ENCODE peak calls at places on chromosomes 1 and 21, in nine cellular contexts. One of them, this sample, is unnamed.

GRCh38 chr1:113141650-113142473 is 68.9 kb downstream of the LRIG2 start:
- DNase-seq in stimulated activated CD4-positive, alpha-beta T cell treated with anti-CD3 and anti-CD28 coated beads, Interleukin-12 subunit alpha, Interleukin-12 subunit beta, amount 100 ng/mL, for 4 hours: no peak
- DNase-seq in A673: peak
- DNase-seq in HTR-8/SVneo: no peak
- DNase-seq in pons: no peak
- DNase-seq in left ventricle myocardium inferior: no peak
- DNase-seq in endothelial cell: no peak
- DNase-seq in psoas muscle: no peak
- DNase-seq in activated naive CD4-positive, alpha-beta T cell treated with Interleukin-2 at 50 U/mL for 16 hours: no peak
- DNase-seq in this sample: no peak

GRCh38 chr1:94634977-94635416 is 93.4 kb upstream of the F3 start:
- DNase-seq in stimulated activated CD4-positive, alpha-beta T cell treated with anti-CD3 and anti-CD28 coated beads, Interleukin-12 subunit alpha, Interleukin-12 subunit beta, amount 100 ng/mL, for 4 hours: no peak
- DNase-seq in left ventricle myocardium inferior: no peak
- DNase-seq in pons: no peak
- DNase-seq in A673: peak
- DNase-seq in HTR-8/SVneo: no peak
- DNase-seq in psoas muscle: no peak
- DNase-seq in endothelial cell: no peak
- DNase-seq in activated naive CD4-positive, alpha-beta T cell treated with Interleukin-2 at 50 U/mL for 16 hours: no peak
- DNase-seq in this sample: no peak

GRCh38 chr1:184037849-184038591 is 492 bp upstream of the COLGALT2 start:
- DNase-seq in stimulated activated CD4-positive, alpha-beta T cell treated with anti-CD3 and anti-CD28 coated beads, Interleukin-12 subunit alpha, Interleukin-12 subunit beta, amount 100 ng/mL, for 4 hours: no peak
- DNase-seq in activated naive CD4-positive, alpha-beta T cell treated with Interleukin-2 at 50 U/mL for 16 hours: no peak
- DNase-seq in endothelial cell: no peak
- DNase-seq in HTR-8/SVneo: no peak
- DNase-seq in pons: peak
- DNase-seq in left ventricle myocardium inferior: no peak
- DNase-seq in A673: no peak
- DNase-seq in psoas muscle: no peak
- DNase-seq in this sample: no peak

GRCh38 chr21:38806942-38807284 is 1.2 kb downstream of the ETS2 start:
- DNase-seq in psoas muscle: no peak
- DNase-seq in HTR-8/SVneo: no peak
- DNase-seq in endothelial cell: no peak
- DNase-seq in activated naive CD4-positive, alpha-beta T cell treated with Interleukin-2 at 50 U/mL for 16 hours: no peak
- DNase-seq in pons: no peak
- DNase-seq in A673: peak
- DNase-seq in left ventricle myocardium inferior: no peak
- DNase-seq in stimulated activated CD4-positive, alpha-beta T cell treated with anti-CD3 and anti-CD28 coated beads, Interleukin-12 subunit alpha, Interleukin-12 subunit beta, amount 100 ng/mL, for 4 hours: no peak
- DNase-seq in this sample: no peak

GRCh38 chr1:52542085-52542688 is 10.7 kb downstream of the TUT4 start:
- DNase-seq in activated naive CD4-positive, alpha-beta T cell treated with Interleukin-2 at 50 U/mL for 16 hours: no peak
- DNase-seq in A673: peak
- DNase-seq in HTR-8/SVneo: no peak
- DNase-seq in pons: no peak
- DNase-seq in stimulated activated CD4-positive, alpha-beta T cell treated with anti-CD3 and anti-CD28 coated beads, Interleukin-12 subunit alpha, Interleukin-12 subunit beta, amount 100 ng/mL, for 4 hours: no peak
- DNase-seq in endothelial cell: no peak
- DNase-seq in psoas muscle: no peak
- DNase-seq in left ventricle myocardium inferior: no peak
- DNase-seq in this sample: no peak

GRCh38 chr1:5711079-5711478 is 281.1 kb downstream of the NPHP4 start:
- DNase-seq in pons: no peak
- DNase-seq in psoas muscle: no peak
- DNase-seq in endothelial cell: no peak
- DNase-seq in left ventricle myocardium inferior: no peak
- DNase-seq in A673: no peak
- DNase-seq in HTR-8/SVneo: no peak
- DNase-seq in stimulated activated CD4-positive, alpha-beta T cell treated with anti-CD3 and anti-CD28 coated beads, Interleukin-12 subunit alpha, Interleukin-12 subunit beta, amount 100 ng/mL, for 4 hours: no peak
- DNase-seq in activated naive CD4-positive, alpha-beta T cell treated with Interleukin-2 at 50 U/mL for 16 hours: no peak
- DNase-seq in this sample: no peak

GRCh38 chr1:95195046-95195445 is 39.0 kb upstream of the RWDD3 start:
- DNase-seq in A673: no peak
- DNase-seq in psoas muscle: no peak
- DNase-seq in left ventricle myocardium inferior: no peak
- DNase-seq in endothelial cell: no peak
- DNase-seq in stimulated activated CD4-positive, alpha-beta T cell treated with anti-CD3 and anti-CD28 coated beads, Interleukin-12 subunit alpha, Interleukin-12 subunit beta, amount 100 ng/mL, for 4 hours: no peak
- DNase-seq in HTR-8/SVneo: no peak
- DNase-seq in pons: no peak
- DNase-seq in activated naive CD4-positive, alpha-beta T cell treated with Interleukin-2 at 50 U/mL for 16 hours: no peak
- DNase-seq in this sample: no peak

GRCh38 chr1:13549521-13549920 is 34.1 kb upstream of the PDPN start:
- DNase-seq in left ventricle myocardium inferior: no peak
- DNase-seq in activated naive CD4-positive, alpha-beta T cell treated with Interleukin-2 at 50 U/mL for 16 hours: no peak
- DNase-seq in psoas muscle: no peak
- DNase-seq in A673: no peak
- DNase-seq in stimulated activated CD4-positive, alpha-beta T cell treated with anti-CD3 and anti-CD28 coated beads, Interleukin-12 subunit alpha, Interleukin-12 subunit beta, amount 100 ng/mL, for 4 hours: no peak
- DNase-seq in pons: peak
- DNase-seq in endothelial cell: no peak
- DNase-seq in HTR-8/SVneo: no peak
- DNase-seq in this sample: no peak

GRCh38 chr1:201840055-201840454 is 11.1 kb downstream of the IPO9 start:
- DNase-seq in pons: no peak
- DNase-seq in endothelial cell: no peak
- DNase-seq in psoas muscle: no peak
- DNase-seq in A673: no peak
- DNase-seq in stimulated activated CD4-positive, alpha-beta T cell treated with anti-CD3 and anti-CD28 coated beads, Interleukin-12 subunit alpha, Interleukin-12 subunit beta, amount 100 ng/mL, for 4 hours: no peak
- DNase-seq in activated naive CD4-positive, alpha-beta T cell treated with Interleukin-2 at 50 U/mL for 16 hours: no peak
- DNase-seq in left ventricle myocardium inferior: no peak
- DNase-seq in HTR-8/SVneo: no peak
- DNase-seq in this sample: no peak

GRCh38 chr1:112629256-112629655 is 9.6 kb downstream of the CAPZA1 start:
- DNase-seq in A673: no peak
- DNase-seq in endothelial cell: no peak
- DNase-seq in activated naive CD4-positive, alpha-beta T cell treated with Interleukin-2 at 50 U/mL for 16 hours: no peak
- DNase-seq in HTR-8/SVneo: no peak
- DNase-seq in left ventricle myocardium inferior: no peak
- DNase-seq in stimulated activated CD4-positive, alpha-beta T cell treated with anti-CD3 and anti-CD28 coated beads, Interleukin-12 subunit alpha, Interleukin-12 subunit beta, amount 100 ng/mL, for 4 hours: no peak
- DNase-seq in psoas muscle: no peak
- DNase-seq in pons: no peak
- DNase-seq in this sample: no peak

GRCh38 chr21:29697555-29698193 is 242.1 kb downstream of the GRIK1 start:
- DNase-seq in HTR-8/SVneo: no peak
- DNase-seq in psoas muscle: no peak
- DNase-seq in endothelial cell: no peak
- DNase-seq in A673: peak
- DNase-seq in stimulated activated CD4-positive, alpha-beta T cell treated with anti-CD3 and anti-CD28 coated beads, Interleukin-12 subunit alpha, Interleukin-12 subunit beta, amount 100 ng/mL, for 4 hours: no peak
- DNase-seq in pons: no peak
- DNase-seq in activated naive CD4-positive, alpha-beta T cell treated with Interleukin-2 at 50 U/mL for 16 hours: no peak
- DNase-seq in left ventricle myocardium inferior: no peak
- DNase-seq in this sample: no peak

GRCh38 chr1:1599919-1600860 is at the start of gene FNDC10:
- DNase-seq in A673: no peak
- DNase-seq in activated naive CD4-positive, alpha-beta T cell treated with Interleukin-2 at 50 U/mL for 16 hours: no peak
- DNase-seq in endothelial cell: peak
- DNase-seq in pons: no peak
- DNase-seq in left ventricle myocardium inferior: no peak
- DNase-seq in HTR-8/SVneo: no peak
- DNase-seq in stimulated activated CD4-positive, alpha-beta T cell treated with anti-CD3 and anti-CD28 coated beads, Interleukin-12 subunit alpha, Interleukin-12 subunit beta, amount 100 ng/mL, for 4 hours: no peak
- DNase-seq in psoas muscle: no peak
- DNase-seq in this sample: no peak

GRCh38 chr1:100073531-100073930 is 59.2 kb downstream of the SASS6 start:
- DNase-seq in A673: no peak
- DNase-seq in left ventricle myocardium inferior: no peak
- DNase-seq in psoas muscle: no peak
- DNase-seq in stimulated activated CD4-positive, alpha-beta T cell treated with anti-CD3 and anti-CD28 coated beads, Interleukin-12 subunit alpha, Interleukin-12 subunit beta, amount 100 ng/mL, for 4 hours: no peak
- DNase-seq in activated naive CD4-positive, alpha-beta T cell treated with Interleukin-2 at 50 U/mL for 16 hours: no peak
- DNase-seq in HTR-8/SVneo: no peak
- DNase-seq in pons: no peak
- DNase-seq in endothelial cell: no peak
- DNase-seq in this sample: no peak

GRCh38 chr1:2257245-2257627 is 29.1 kb downstream of the SKI start:
- DNase-seq in A673: no peak
- DNase-seq in pons: peak
- DNase-seq in left ventricle myocardium inferior: peak
- DNase-seq in psoas muscle: peak
- DNase-seq in activated naive CD4-positive, alpha-beta T cell treated with Interleukin-2 at 50 U/mL for 16 hours: no peak
- DNase-seq in endothelial cell: no peak
- DNase-seq in HTR-8/SVneo: no peak
- DNase-seq in stimulated activated CD4-positive, alpha-beta T cell treated with anti-CD3 and anti-CD28 coated beads, Interleukin-12 subunit alpha, Interleukin-12 subunit beta, amount 100 ng/mL, for 4 hours: no peak
- DNase-seq in this sample: no peak

GRCh38 chr1:36947384-36947783 is 86.9 kb downstream of the GRIK3 start:
- DNase-seq in HTR-8/SVneo: no peak
- DNase-seq in pons: no peak
- DNase-seq in left ventricle myocardium inferior: no peak
- DNase-seq in stimulated activated CD4-positive, alpha-beta T cell treated with anti-CD3 and anti-CD28 coated beads, Interleukin-12 subunit alpha, Interleukin-12 subunit beta, amount 100 ng/mL, for 4 hours: no peak
- DNase-seq in activated naive CD4-positive, alpha-beta T cell treated with Interleukin-2 at 50 U/mL for 16 hours: no peak
- DNase-seq in A673: no peak
- DNase-seq in psoas muscle: no peak
- DNase-seq in endothelial cell: no peak
- DNase-seq in this sample: no peak

GRCh38 chr1:84156210-84156621 is 12.1 kb downstream of the PRKACB start:
- DNase-seq in psoas muscle: no peak
- DNase-seq in endothelial cell: no peak
- DNase-seq in activated naive CD4-positive, alpha-beta T cell treated with Interleukin-2 at 50 U/mL for 16 hours: no peak
- DNase-seq in pons: no peak
- DNase-seq in HTR-8/SVneo: peak
- DNase-seq in left ventricle myocardium inferior: no peak
- DNase-seq in A673: peak
- DNase-seq in stimulated activated CD4-positive, alpha-beta T cell treated with anti-CD3 and anti-CD28 coated beads, Interleukin-12 subunit alpha, Interleukin-12 subunit beta, amount 100 ng/mL, for 4 hours: no peak
- DNase-seq in this sample: no peak

GRCh38 chr1:234735976-234736375 is 126.0 kb upstream of the IRF2BP2 start:
- DNase-seq in pons: no peak
- DNase-seq in A673: no peak
- DNase-seq in endothelial cell: no peak
- DNase-seq in HTR-8/SVneo: no peak
- DNase-seq in psoas muscle: no peak
- DNase-seq in left ventricle myocardium inferior: no peak
- DNase-seq in activated naive CD4-positive, alpha-beta T cell treated with Interleukin-2 at 50 U/mL for 16 hours: no peak
- DNase-seq in stimulated activated CD4-positive, alpha-beta T cell treated with anti-CD3 and anti-CD28 coated beads, Interleukin-12 subunit alpha, Interleukin-12 subunit beta, amount 100 ng/mL, for 4 hours: no peak
- DNase-seq in this sample: no peak

GRCh38 chr1:15617874-15618684 is 821 bp downstream of the DDI2 start:
- DNase-seq in psoas muscle: no peak
- DNase-seq in pons: peak
- DNase-seq in endothelial cell: peak
- DNase-seq in stimulated activated CD4-positive, alpha-beta T cell treated with anti-CD3 and anti-CD28 coated beads, Interleukin-12 subunit alpha, Interleukin-12 subunit beta, amount 100 ng/mL, for 4 hours: peak
- DNase-seq in activated naive CD4-positive, alpha-beta T cell treated with Interleukin-2 at 50 U/mL for 16 hours: peak
- DNase-seq in HTR-8/SVneo: peak
- DNase-seq in left ventricle myocardium inferior: peak
- DNase-seq in A673: peak
- DNase-seq in this sample: peak

GRCh38 chr1:36365310-36365895 is 20.3 kb downstream of the STK40 start:
- DNase-seq in pons: peak
- DNase-seq in A673: peak
- DNase-seq in psoas muscle: peak
- DNase-seq in activated naive CD4-positive, alpha-beta T cell treated with Interleukin-2 at 50 U/mL for 16 hours: no peak
- DNase-seq in HTR-8/SVneo: no peak
- DNase-seq in endothelial cell: no peak
- DNase-seq in stimulated activated CD4-positive, alpha-beta T cell treated with anti-CD3 and anti-CD28 coated beads, Interleukin-12 subunit alpha, Interleukin-12 subunit beta, amount 100 ng/mL, for 4 hours: no peak
- DNase-seq in left ventricle myocardium inferior: peak
- DNase-seq in this sample: peak

GRCh38 chr1:215489771-215490566 is 77.1 kb upstream of the KCTD3 start:
- DNase-seq in HTR-8/SVneo: no peak
- DNase-seq in activated naive CD4-positive, alpha-beta T cell treated with Interleukin-2 at 50 U/mL for 16 hours: no peak
- DNase-seq in left ventricle myocardium inferior: no peak
- DNase-seq in endothelial cell: no peak
- DNase-seq in psoas muscle: no peak
- DNase-seq in stimulated activated CD4-positive, alpha-beta T cell treated with anti-CD3 and anti-CD28 coated beads, Interleukin-12 subunit alpha, Interleukin-12 subunit beta, amount 100 ng/mL, for 4 hours: no peak
- DNase-seq in A673: no peak
- DNase-seq in pons: no peak
- DNase-seq in this sample: no peak

GRCh38 chr1:110225212-110225611 is 15.1 kb downstream of the KCNC4 start:
- DNase-seq in pons: no peak
- DNase-seq in left ventricle myocardium inferior: no peak
- DNase-seq in activated naive CD4-positive, alpha-beta T cell treated with Interleukin-2 at 50 U/mL for 16 hours: no peak
- DNase-seq in psoas muscle: no peak
- DNase-seq in endothelial cell: no peak
- DNase-seq in HTR-8/SVneo: no peak
- DNase-seq in A673: no peak
- DNase-seq in stimulated activated CD4-positive, alpha-beta T cell treated with anti-CD3 and anti-CD28 coated beads, Interleukin-12 subunit alpha, Interleukin-12 subunit beta, amount 100 ng/mL, for 4 hours: no peak
- DNase-seq in this sample: no peak

GRCh38 chr1:84146375-84147032 is 2.4 kb downstream of the PRKACB start:
- DNase-seq in HTR-8/SVneo: peak
- DNase-seq in psoas muscle: no peak
- DNase-seq in endothelial cell: no peak
- DNase-seq in pons: no peak
- DNase-seq in stimulated activated CD4-positive, alpha-beta T cell treated with anti-CD3 and anti-CD28 coated beads, Interleukin-12 subunit alpha, Interleukin-12 subunit beta, amount 100 ng/mL, for 4 hours: no peak
- DNase-seq in A673: no peak
- DNase-seq in left ventricle myocardium inferior: no peak
- DNase-seq in activated naive CD4-positive, alpha-beta T cell treated with Interleukin-2 at 50 U/mL for 16 hours: no peak
- DNase-seq in this sample: no peak

GRCh38 chr21:15241997-15242767 is 177.4 kb upstream of the NRIP1 start:
- DNase-seq in endothelial cell: no peak
- DNase-seq in psoas muscle: no peak
- DNase-seq in left ventricle myocardium inferior: no peak
- DNase-seq in pons: no peak
- DNase-seq in activated naive CD4-positive, alpha-beta T cell treated with Interleukin-2 at 50 U/mL for 16 hours: no peak
- DNase-seq in HTR-8/SVneo: no peak
- DNase-seq in A673: no peak
- DNase-seq in stimulated activated CD4-positive, alpha-beta T cell treated with anti-CD3 and anti-CD28 coated beads, Interleukin-12 subunit alpha, Interleukin-12 subunit beta, amount 100 ng/mL, for 4 hours: no peak
- DNase-seq in this sample: no peak

GRCh38 chr1:187948170-187948794 is 1119.5 kb downstream of the PLA2G4A start:
- DNase-seq in stimulated activated CD4-positive, alpha-beta T cell treated with anti-CD3 and anti-CD28 coated beads, Interleukin-12 subunit alpha, Interleukin-12 subunit beta, amount 100 ng/mL, for 4 hours: no peak
- DNase-seq in left ventricle myocardium inferior: no peak
- DNase-seq in A673: no peak
- DNase-seq in HTR-8/SVneo: no peak
- DNase-seq in activated naive CD4-positive, alpha-beta T cell treated with Interleukin-2 at 50 U/mL for 16 hours: no peak
- DNase-seq in psoas muscle: no peak
- DNase-seq in pons: no peak
- DNase-seq in endothelial cell: no peak
- DNase-seq in this sample: no peak

GRCh38 chr21:39020751-39021474 is 162.3 kb downstream of the PSMG1 start:
- DNase-seq in activated naive CD4-positive, alpha-beta T cell treated with Interleukin-2 at 50 U/mL for 16 hours: no peak
- DNase-seq in stimulated activated CD4-positive, alpha-beta T cell treated with anti-CD3 and anti-CD28 coated beads, Interleukin-12 subunit alpha, Interleukin-12 subunit beta, amount 100 ng/mL, for 4 hours: no peak
- DNase-seq in pons: no peak
- DNase-seq in psoas muscle: no peak
- DNase-seq in HTR-8/SVneo: peak
- DNase-seq in left ventricle myocardium inferior: peak
- DNase-seq in A673: no peak
- DNase-seq in endothelial cell: peak
- DNase-seq in this sample: no peak

GRCh38 chr1:183039985-183040447 is 16.8 kb downstream of the LAMC1 start:
- DNase-seq in pons: no peak
- DNase-seq in endothelial cell: no peak
- DNase-seq in A673: peak
- DNase-seq in HTR-8/SVneo: no peak
- DNase-seq in psoas muscle: no peak
- DNase-seq in activated naive CD4-positive, alpha-beta T cell treated with Interleukin-2 at 50 U/mL for 16 hours: no peak
- DNase-seq in left ventricle myocardium inferior: no peak
- DNase-seq in stimulated activated CD4-positive, alpha-beta T cell treated with anti-CD3 and anti-CD28 coated beads, Interleukin-12 subunit alpha, Interleukin-12 subunit beta, amount 100 ng/mL, for 4 hours: no peak
- DNase-seq in this sample: peak

GRCh38 chr1:206831605-206832004 is 33.8 kb upstream of the IL20 start:
- DNase-seq in A673: no peak
- DNase-seq in activated naive CD4-positive, alpha-beta T cell treated with Interleukin-2 at 50 U/mL for 16 hours: no peak
- DNase-seq in HTR-8/SVneo: no peak
- DNase-seq in psoas muscle: no peak
- DNase-seq in pons: no peak
- DNase-seq in stimulated activated CD4-positive, alpha-beta T cell treated with anti-CD3 and anti-CD28 coated beads, Interleukin-12 subunit alpha, Interleukin-12 subunit beta, amount 100 ng/mL, for 4 hours: no peak
- DNase-seq in endothelial cell: no peak
- DNase-seq in left ventricle myocardium inferior: no peak
- DNase-seq in this sample: no peak

GRCh38 chr1:17574502-17574901 is 35.0 kb downstream of the ARHGEF10L start:
- DNase-seq in A673: no peak
- DNase-seq in HTR-8/SVneo: no peak
- DNase-seq in left ventricle myocardium inferior: no peak
- DNase-seq in endothelial cell: peak
- DNase-seq in activated naive CD4-positive, alpha-beta T cell treated with Interleukin-2 at 50 U/mL for 16 hours: no peak
- DNase-seq in pons: no peak
- DNase-seq in stimulated activated CD4-positive, alpha-beta T cell treated with anti-CD3 and anti-CD28 coated beads, Interleukin-12 subunit alpha, Interleukin-12 subunit beta, amount 100 ng/mL, for 4 hours: no peak
- DNase-seq in psoas muscle: no peak
- DNase-seq in this sample: no peak

GRCh38 chr1:161052899-161053298 is 7.1 kb upstream of the USF1 start:
- DNase-seq in activated naive CD4-positive, alpha-beta T cell treated with Interleukin-2 at 50 U/mL for 16 hours: no peak
- DNase-seq in pons: no peak
- DNase-seq in left ventricle myocardium inferior: no peak
- DNase-seq in HTR-8/SVneo: no peak
- DNase-seq in A673: no peak
- DNase-seq in psoas muscle: no peak
- DNase-seq in stimulated activated CD4-positive, alpha-beta T cell treated with anti-CD3 and anti-CD28 coated beads, Interleukin-12 subunit alpha, Interleukin-12 subunit beta, amount 100 ng/mL, for 4 hours: no peak
- DNase-seq in endothelial cell: no peak
- DNase-seq in this sample: no peak

GRCh38 chr1:168623003-168623828 is 46.8 kb downstream of the XCL1 start:
- DNase-seq in activated naive CD4-positive, alpha-beta T cell treated with Interleukin-2 at 50 U/mL for 16 hours: no peak
- DNase-seq in pons: no peak
- DNase-seq in stimulated activated CD4-positive, alpha-beta T cell treated with anti-CD3 and anti-CD28 coated beads, Interleukin-12 subunit alpha, Interleukin-12 subunit beta, amount 100 ng/mL, for 4 hours: no peak
- DNase-seq in endothelial cell: no peak
- DNase-seq in HTR-8/SVneo: no peak
- DNase-seq in psoas muscle: peak
- DNase-seq in A673: peak
- DNase-seq in left ventricle myocardium inferior: no peak
- DNase-seq in this sample: peak

GRCh38 chr1:190376067-190376466 is 101.6 kb downstream of the BRINP3 start:
- DNase-seq in left ventricle myocardium inferior: no peak
- DNase-seq in activated naive CD4-positive, alpha-beta T cell treated with Interleukin-2 at 50 U/mL for 16 hours: no peak
- DNase-seq in psoas muscle: no peak
- DNase-seq in stimulated activated CD4-positive, alpha-beta T cell treated with anti-CD3 and anti-CD28 coated beads, Interleukin-12 subunit alpha, Interleukin-12 subunit beta, amount 100 ng/mL, for 4 hours: no peak
- DNase-seq in endothelial cell: no peak
- DNase-seq in A673: no peak
- DNase-seq in pons: no peak
- DNase-seq in HTR-8/SVneo: no peak
- DNase-seq in this sample: no peak

This sample was measured in gastrocnemius medialis.